ENCODE peak calls at places on chromosome 3, in eight cellular contexts. One of them, this sample, is unnamed.

GRCh38 chr3:120129718-120130117 is 35.5 kb upstream of the GSK3B start:
- DNase-seq in HEK293T: no peak
- DNase-seq in stimulated activated CD4-positive, alpha-beta T cell treated with anti-CD3 and anti-CD28 coated beads, Interleukin-2, amount 100 ng/mL, for 48 hours: no peak
- DNase-seq in NCI-H1105: no peak
- DNase-seq in caudate nucleus: no peak
- DNase-seq in cardiac fibroblast: no peak
- DNase-seq in thyroid gland: no peak
- DNase-seq in T-cell: no peak
- DNase-seq in this sample: no peak

GRCh38 chr3:186193534-186194450 is 84.9 kb upstream of the ETV5 start:
- DNase-seq in HEK293T: no peak
- DNase-seq in caudate nucleus: no peak
- DNase-seq in T-cell: no peak
- DNase-seq in thyroid gland: peak; percentile 26
- DNase-seq in cardiac fibroblast: no peak
- DNase-seq in stimulated activated CD4-positive, alpha-beta T cell treated with anti-CD3 and anti-CD28 coated beads, Interleukin-2, amount 100 ng/mL, for 48 hours: no peak
- DNase-seq in NCI-H1105: peak; percentile 62
- DNase-seq in this sample: no peak

GRCh38 chr3:159791336-159791735 is 197.3 kb upstream of the IL12A start:
- DNase-seq in T-cell: no peak
- DNase-seq in caudate nucleus: no peak
- DNase-seq in thyroid gland: no peak
- DNase-seq in cardiac fibroblast: no peak
- DNase-seq in NCI-H1105: no peak
- DNase-seq in HEK293T: no peak
- DNase-seq in stimulated activated CD4-positive, alpha-beta T cell treated with anti-CD3 and anti-CD28 coated beads, Interleukin-2, amount 100 ng/mL, for 48 hours: no peak
- DNase-seq in this sample: no peak

GRCh38 chr3:50211930-50212329 is 6.9 kb downstream of the SLC38A3 start:
- DNase-seq in thyroid gland: no peak
- DNase-seq in cardiac fibroblast: no peak
- DNase-seq in caudate nucleus: no peak
- DNase-seq in NCI-H1105: no peak
- DNase-seq in T-cell: no peak
- DNase-seq in HEK293T: no peak
- DNase-seq in stimulated activated CD4-positive, alpha-beta T cell treated with anti-CD3 and anti-CD28 coated beads, Interleukin-2, amount 100 ng/mL, for 48 hours: no peak
- DNase-seq in this sample: no peak

GRCh38 chr3:30611613-30612421 is 5.4 kb downstream of the TGFBR2 start:
- DNase-seq in T-cell: no peak
- DNase-seq in HEK293T: no peak
- DNase-seq in cardiac fibroblast: peak; percentile 49
- DNase-seq in NCI-H1105: no peak
- DNase-seq in stimulated activated CD4-positive, alpha-beta T cell treated with anti-CD3 and anti-CD28 coated beads, Interleukin-2, amount 100 ng/mL, for 48 hours: no peak
- DNase-seq in caudate nucleus: no peak
- DNase-seq in thyroid gland: no peak
- DNase-seq in this sample: peak; percentile 35

GRCh38 chr3:167855306-167855705 is 119.8 kb downstream of the SERPINI1 start:
- DNase-seq in T-cell: no peak
- DNase-seq in thyroid gland: no peak
- DNase-seq in caudate nucleus: no peak
- DNase-seq in NCI-H1105: no peak
- DNase-seq in cardiac fibroblast: no peak
- DNase-seq in stimulated activated CD4-positive, alpha-beta T cell treated with anti-CD3 and anti-CD28 coated beads, Interleukin-2, amount 100 ng/mL, for 48 hours: no peak
- DNase-seq in HEK293T: no peak
- DNase-seq in this sample: no peak

GRCh38 chr3:157533298-157533870 is 30.2 kb upstream of the VEPH1 start:
- DNase-seq in stimulated activated CD4-positive, alpha-beta T cell treated with anti-CD3 and anti-CD28 coated beads, Interleukin-2, amount 100 ng/mL, for 48 hours: no peak
- DNase-seq in HEK293T: no peak
- DNase-seq in cardiac fibroblast: peak; percentile 81
- DNase-seq in T-cell: no peak
- DNase-seq in thyroid gland: no peak
- DNase-seq in NCI-H1105: no peak
- DNase-seq in caudate nucleus: no peak
- DNase-seq in this sample: no peak

GRCh38 chr3:133886031-133886722 is 9.5 kb downstream of the RAB6B start:
- DNase-seq in NCI-H1105: no peak
- DNase-seq in HEK293T: no peak
- DNase-seq in T-cell: no peak
- DNase-seq in caudate nucleus: no peak
- DNase-seq in thyroid gland: no peak
- DNase-seq in cardiac fibroblast: no peak
- DNase-seq in stimulated activated CD4-positive, alpha-beta T cell treated with anti-CD3 and anti-CD28 coated beads, Interleukin-2, amount 100 ng/mL, for 48 hours: no peak
- DNase-seq in this sample: no peak

GRCh38 chr3:140552898-140553297 is 125.0 kb upstream of the TRIM42 start:
- DNase-seq in HEK293T: no peak
- DNase-seq in cardiac fibroblast: no peak
- DNase-seq in stimulated activated CD4-positive, alpha-beta T cell treated with anti-CD3 and anti-CD28 coated beads, Interleukin-2, amount 100 ng/mL, for 48 hours: no peak
- DNase-seq in NCI-H1105: no peak
- DNase-seq in caudate nucleus: no peak
- DNase-seq in T-cell: no peak
- DNase-seq in thyroid gland: no peak
- DNase-seq in this sample: no peak

GRCh38 chr3:110430146-110430545 is 641.5 kb upstream of the NECTIN3 start:
- DNase-seq in HEK293T: no peak
- DNase-seq in cardiac fibroblast: peak; percentile 1
- DNase-seq in stimulated activated CD4-positive, alpha-beta T cell treated with anti-CD3 and anti-CD28 coated beads, Interleukin-2, amount 100 ng/mL, for 48 hours: no peak
- DNase-seq in NCI-H1105: no peak
- DNase-seq in caudate nucleus: no peak
- DNase-seq in T-cell: no peak
- DNase-seq in thyroid gland: no peak
- DNase-seq in this sample: no peak

GRCh38 chr3:23804441-23805227 is 1.1 kb upstream of the UBE2E1 start:
- DNase-seq in stimulated activated CD4-positive, alpha-beta T cell treated with anti-CD3 and anti-CD28 coated beads, Interleukin-2, amount 100 ng/mL, for 48 hours: no peak
- DNase-seq in HEK293T: peak; percentile 19
- DNase-seq in NCI-H1105: no peak
- DNase-seq in T-cell: no peak
- DNase-seq in cardiac fibroblast: peak; percentile 17
- DNase-seq in thyroid gland: no peak
- DNase-seq in caudate nucleus: no peak
- DNase-seq in this sample: no peak

GRCh38 chr3:101898062-101898461 is 48.7 kb downstream of the NFKBIZ start:
- DNase-seq in caudate nucleus: no peak
- DNase-seq in HEK293T: no peak
- DNase-seq in stimulated activated CD4-positive, alpha-beta T cell treated with anti-CD3 and anti-CD28 coated beads, Interleukin-2, amount 100 ng/mL, for 48 hours: no peak
- DNase-seq in NCI-H1105: no peak
- DNase-seq in T-cell: no peak
- DNase-seq in thyroid gland: no peak
- DNase-seq in cardiac fibroblast: no peak
- DNase-seq in this sample: no peak

GRCh38 chr3:100386437-100387064 is 14.3 kb downstream of the TOMM70 start:
- DNase-seq in NCI-H1105: no peak
- DNase-seq in stimulated activated CD4-positive, alpha-beta T cell treated with anti-CD3 and anti-CD28 coated beads, Interleukin-2, amount 100 ng/mL, for 48 hours: no peak
- DNase-seq in thyroid gland: no peak
- DNase-seq in caudate nucleus: no peak
- DNase-seq in cardiac fibroblast: no peak
- DNase-seq in HEK293T: no peak
- DNase-seq in T-cell: no peak
- DNase-seq in this sample: no peak

GRCh38 chr3:56983427-56983826 is 77.0 kb upstream of the SPATA12 start:
- DNase-seq in stimulated activated CD4-positive, alpha-beta T cell treated with anti-CD3 and anti-CD28 coated beads, Interleukin-2, amount 100 ng/mL, for 48 hours: no peak
- DNase-seq in cardiac fibroblast: no peak
- DNase-seq in NCI-H1105: no peak
- DNase-seq in thyroid gland: no peak
- DNase-seq in T-cell: no peak
- DNase-seq in caudate nucleus: no peak
- DNase-seq in HEK293T: no peak
- DNase-seq in this sample: no peak